ENCODE peak calls at places on chromosomes 11 and 22, in six cellular contexts. H is tibial nerve, W is SK-N-SH, F is A549, I is esophagus muscularis mucosa, O is HepG2. C is an unnamed sample.
A peak's percentile ranks its signal among the peaks of the same experiment; 100 is the strongest.

GRCh38 chr22:44947029-44947428 is 62.8 kb downstream of the PHF21B start:
- DNase-seq in H (no peak), F (no peak), I (no peak), W (no peak), O (no peak), C (no peak)

GRCh38 chr22:39960791-39961746 is 872 bp downstream of the TMA7B start:
- DNase-seq in O (no peak), W (no peak), I (no peak), F (no peak), H (no peak), C (no peak)

GRCh38 chr11:68343761-68344256 is 31.4 kb downstream of the LRP5 start:
- DNase-seq in I (no peak), H (no peak), F (no peak), W (no peak), O (peak; percentile 68), C (no peak)

GRCh38 chr11:62322524-62322923 is 14.7 kb upstream of the ASRGL1 start:
- DNase-seq in I (no peak), F (no peak), H (no peak), O (no peak), W (no peak), C (no peak)

GRCh38 chr11:95849087-95849825 is 59.0 kb downstream of the CEP57 start:
- DNase-seq in F (peak; percentile 64), H (no peak), O (peak; percentile 64), I (no peak), W (peak; percentile 22), C (peak; percentile 36)

GRCh38 chr11:129946256-129946655 is 50.9 kb upstream of the NFRKB start:
- DNase-seq in W (no peak), O (no peak), H (no peak), I (no peak), F (no peak), C (no peak)

GRCh38 chr11:102312656-102313055 is 4.6 kb upstream of the BIRC3 start:
- DNase-seq in W (no peak), O (no peak), I (no peak), H (no peak), F (no peak), C (no peak)

GRCh38 chr11:95352733-95353346 is 121.8 kb upstream of the SESN3 start:
- DNase-seq in F (no peak), W (no peak), O (no peak), I (no peak), H (no peak), C (no peak)

GRCh38 chr22:18906896-18907295 is 776 bp downstream of the DGCR6 start:
- DNase-seq in H (no peak), W (no peak), I (no peak), F (no peak), O (no peak), C (no peak)

GRCh38 chr11:27698872-27699241 is 1.4 kb downstream of the BDNF start:
- DNase-seq in H (peak; percentile 33), I (no peak), O (peak; percentile 43), W (peak; percentile 90), F (peak; percentile 92), C (peak; percentile 76)

GRCh38 chr11:43903086-43903485 is 22.5 kb downstream of the ALKBH3 start:
- DNase-seq in H (no peak), W (no peak), O (no peak), I (no peak), F (no peak), C (no peak)

GRCh38 chr22:20994128-20994901 is 7.6 kb downstream of the THAP7 start:
- DNase-seq in H (no peak), I (no peak), F (no peak), O (no peak), W (no peak), C (no peak)

GRCh38 chr22:20808844-20809243 is 34.9 kb downstream of the SERPIND1 start:
- DNase-seq in O (no peak), F (no peak), H (no peak), I (no peak), W (no peak), C (no peak)

GRCh38 chr11:65380460-65381126 is 1.9 kb downstream of the SLC25A45 start:
- DNase-seq in F (no peak), W (no peak), H (no peak), I (no peak), O (no peak), C (no peak)

GRCh38 chr11:16924462-16924825 is 89.8 kb downstream of the PLEKHA7 start:
- DNase-seq in W (no peak), F (no peak), O (no peak), H (no peak), I (no peak), C (no peak)

GRCh38 chr11:2929880-2930704 is 872 bp upstream of the PHLDA2 start:
- DNase-seq in F (peak; percentile 75), H (no peak), I (no peak), O (peak; percentile 53), W (peak; percentile 76), C (no peak)

GRCh38 chr22:31044262-31044861 is 36.8 kb upstream of the SMTN start:
- DNase-seq in H (peak; percentile 39), F (no peak), I (no peak), W (no peak), O (peak; percentile 77), C (peak; percentile 89)

GRCh38 chr11:5380740-5381342 is 2.8 kb upstream of the OR51M1 start:
- DNase-seq in I (no peak), O (peak; percentile 52), W (peak; percentile 40), H (no peak), F (peak; percentile 63), C (no peak)

GRCh38 chr11:63532150-63532549 is 4.5 kb upstream of the PLAAT4 start:
- DNase-seq in O (no peak), I (no peak), H (no peak), W (no peak), F (no peak), C (no peak)

GRCh38 chr11:123430736-123431356 is 777 bp downstream of the GRAMD1B start:
- DNase-seq in I (no peak), O (no peak), F (peak; percentile 72), H (peak; percentile 40), W (no peak), C (peak; percentile 46)

GRCh38 chr11:17991799-17992433 is 20.9 kb downstream of the SERGEF start:
- DNase-seq in I (no peak), H (no peak), W (peak; percentile 66), F (peak; percentile 70), O (peak; percentile 41), C (no peak)

GRCh38 chr11:2328040-2328439 is 26.2 kb downstream of the TSPAN32 start:
- DNase-seq in H (no peak), O (no peak), W (no peak), I (no peak), F (no peak), C (no peak)

GRCh38 chr11:118343981-118344521 is at the start of gene CD3G:
- DNase-seq in O (no peak), H (no peak), F (no peak), W (no peak), I (peak; percentile 89), C (no peak)

GRCh38 chr11:46295312-46295995 is 18.0 kb downstream of the CREB3L1 start:
- DNase-seq in W (peak; percentile 99), F (no peak), O (peak; percentile 27), I (no peak), H (peak; percentile 45), C (peak; percentile 84)

DNA sequence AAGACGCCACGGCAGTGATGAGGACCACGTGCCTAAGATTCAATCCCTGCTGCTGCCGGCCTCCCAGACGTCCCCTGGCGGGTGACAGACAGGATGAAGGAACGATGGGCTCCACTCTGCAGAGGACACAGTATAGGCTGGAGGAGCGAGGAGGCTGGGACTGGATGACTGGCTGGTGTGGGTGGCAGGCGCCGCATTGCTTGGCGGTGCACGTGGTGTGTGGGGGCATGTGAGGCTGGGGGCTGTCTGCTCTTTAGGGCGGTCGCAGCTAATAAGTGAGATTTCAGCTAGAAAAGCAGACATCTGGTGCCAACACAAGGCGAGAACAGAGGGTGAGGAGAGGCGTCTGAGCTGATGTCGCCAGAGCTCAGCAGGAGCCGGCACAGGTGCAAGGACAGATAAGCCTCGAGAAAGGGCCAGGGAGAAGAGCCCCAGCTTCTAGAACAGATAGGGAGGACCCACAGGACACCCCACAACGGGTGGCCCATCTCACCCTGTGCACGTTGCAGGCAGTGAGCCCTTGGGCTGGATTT is 33.2 kb downstream of the TSPAN4 start:
- DNase-seq in F (no peak), O (no peak), W (no peak), H (no peak), I (no peak), C (no peak)
- TF ChIP-seq EP300 in F (no peak), O (no peak), W (no peak), H (no peak), I (no peak), C (no peak)

DNA sequence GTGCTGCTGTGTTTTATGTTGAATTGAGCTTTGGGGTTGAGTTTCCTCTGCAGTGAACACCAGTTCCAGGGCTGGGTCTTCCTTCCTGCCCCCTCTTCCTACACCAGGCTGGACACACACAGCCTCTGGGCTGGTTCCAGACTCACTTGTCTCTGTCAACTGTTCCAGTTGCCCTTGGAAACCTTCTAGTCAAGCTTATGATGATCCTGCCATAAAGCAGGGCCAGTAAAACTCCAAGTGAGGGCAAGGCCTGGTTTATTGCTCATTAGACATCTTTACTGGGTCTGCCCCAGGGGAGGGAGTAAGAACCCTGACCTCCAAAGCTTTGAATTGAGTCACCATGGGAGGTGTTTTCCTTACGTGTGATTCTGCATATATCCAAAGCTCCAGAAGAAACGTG is 61.1 kb downstream of the KIAA1671 start:
- DNase-seq in O (no peak), W (no peak), H (no peak), I (no peak), F (no peak), C (no peak)
- TF ChIP-seq EP300 in O (no peak), W (no peak), H (no peak), I (no peak), F (no peak), C (no peak)

DNA sequence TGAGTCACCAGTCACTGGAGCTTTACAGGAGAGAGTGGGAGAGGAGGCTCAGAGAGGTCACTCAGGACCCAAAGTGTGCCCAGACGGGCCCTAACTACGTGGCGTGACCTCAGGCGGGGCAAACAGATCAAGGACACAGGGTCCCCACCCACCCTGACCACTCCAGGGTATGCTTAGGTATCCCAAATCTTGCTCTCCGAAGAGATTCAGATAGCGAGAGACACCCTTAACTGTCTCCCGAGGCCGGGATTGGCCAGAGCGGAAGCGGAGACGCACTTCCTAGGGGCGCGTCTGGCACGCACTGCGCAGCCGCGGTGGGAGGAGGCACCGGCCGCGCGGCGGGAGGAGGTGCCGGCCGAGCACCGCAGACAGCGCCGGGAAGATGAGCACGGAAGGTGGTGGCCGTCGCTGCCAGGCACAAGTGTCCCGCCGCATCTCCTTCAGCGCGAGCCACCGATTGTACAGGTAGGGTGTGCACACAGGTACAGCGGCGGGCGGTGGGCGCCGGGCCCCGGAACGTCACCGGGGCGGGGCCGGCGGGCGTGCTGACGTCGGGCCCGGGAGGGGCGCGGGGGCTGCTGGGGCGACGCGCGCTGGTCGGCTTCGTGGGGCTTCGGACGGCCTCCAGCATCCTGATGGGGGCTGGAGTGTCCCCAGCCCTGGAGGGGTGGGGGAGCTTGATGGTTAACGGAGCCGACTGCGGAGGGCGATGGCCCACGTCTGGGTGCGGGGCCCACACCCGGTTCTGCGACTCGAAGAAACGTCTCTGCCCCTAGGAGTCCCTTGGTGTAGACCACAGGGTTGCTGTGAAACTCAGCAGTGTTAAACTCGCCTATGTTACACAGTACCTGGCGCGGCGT is at the start of gene PTS:
- DNase-seq in I (peak; percentile 95), W (peak; percentile 95), F (peak; percentile 84), O (peak; percentile 79), H (peak; percentile 70), C (peak; percentile 91)
- TF ChIP-seq EP300 in I (no peak), W (no peak), F (no peak), O (no peak), H (peak; percentile 85), C (no peak)

DNA sequence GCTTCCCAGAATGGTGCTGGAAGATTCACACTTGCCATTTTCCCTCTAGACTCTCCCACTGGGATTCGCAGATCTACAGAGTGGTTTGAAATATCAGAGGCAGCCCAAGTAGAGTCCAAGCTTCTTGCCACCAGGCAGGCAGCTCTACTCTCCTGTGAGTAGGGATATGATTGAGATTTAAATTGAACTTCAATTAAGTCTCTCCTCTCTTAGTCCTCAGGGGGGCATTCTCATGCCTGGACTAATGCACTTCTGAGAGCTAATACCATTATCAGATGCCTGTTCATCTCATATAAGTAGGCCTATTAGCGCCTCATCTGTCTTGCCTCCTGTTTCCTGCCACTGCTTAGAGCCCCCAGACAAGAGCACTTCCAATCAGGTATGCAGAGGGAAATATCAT is 25.5 kb upstream of the AMPD3 start:
- DNase-seq in O (no peak), H (no peak), I (no peak), F (no peak), W (no peak), C (no peak)
- TF ChIP-seq EP300 in O (no peak), H (no peak), I (no peak), F (no peak), W (no peak), C (no peak)